ENCODE peak calls at places on chromosomes 12 and 14, in five cellular contexts. One of them, this sample, is unnamed. For H3K4me1, the result is how much of the 10 kb centered on the place peaks cover.

GRCh38 chr14:101230161-101230850 is 326.8 kb upstream of the RTL1 start:
- DNase-seq in ovary: no peak
- DNase-seq in tibial artery: peak
- DNase-seq in iPS DF 6.9: no peak
- DNase-seq in uterus: peak
- DNase-seq in this sample: no peak

GRCh38 chr12:68491204-68491960 is 119.3 kb upstream of the RAP1B start:
- DNase-seq in iPS DF 6.9: no peak
- DNase-seq in ovary: no peak
- DNase-seq in uterus: no peak
- DNase-seq in tibial artery: no peak
- DNase-seq in this sample: no peak

GRCh38 chr14:53044486-53044885 is 93.6 kb upstream of the FERMT2 start:
- DNase-seq in ovary: no peak
- DNase-seq in uterus: no peak
- DNase-seq in tibial artery: no peak
- DNase-seq in iPS DF 6.9: no peak
- DNase-seq in this sample: no peak

GRCh38 chr12:4027412-4027811 is 154.2 kb upstream of the PARP11 start:
- DNase-seq in iPS DF 6.9: no peak
- DNase-seq in tibial artery: no peak
- DNase-seq in uterus: no peak
- DNase-seq in ovary: no peak
- DNase-seq in this sample: no peak

GRCh38 chr14:54662491-54663116 is 95.7 kb downstream of the SAMD4A start:
- DNase-seq in ovary: no peak
- DNase-seq in iPS DF 6.9: no peak
- DNase-seq in uterus: no peak
- DNase-seq in tibial artery: no peak
- DNase-seq in this sample: no peak

GRCh38 chr14:31559939-31560338 is 1.3 kb upstream of the NUBPL start:
- DNase-seq in iPS DF 6.9: no peak
- DNase-seq in tibial artery: peak
- DNase-seq in ovary: peak
- DNase-seq in uterus: no peak
- DNase-seq in this sample: no peak

GRCh38 chr12:65902504-65902903 is 78.2 kb downstream of the HMGA2 start:
- DNase-seq in tibial artery: no peak
- DNase-seq in ovary: no peak
- DNase-seq in uterus: no peak
- DNase-seq in iPS DF 6.9: no peak
- DNase-seq in this sample: no peak

GRCh38 chr14:68549057-68549421 is 243.8 kb downstream of the ZFP36L1 start:
- DNase-seq in ovary: no peak
- DNase-seq in tibial artery: peak
- DNase-seq in uterus: peak
- DNase-seq in iPS DF 6.9: no peak
- DNase-seq in this sample: no peak

DNA sequence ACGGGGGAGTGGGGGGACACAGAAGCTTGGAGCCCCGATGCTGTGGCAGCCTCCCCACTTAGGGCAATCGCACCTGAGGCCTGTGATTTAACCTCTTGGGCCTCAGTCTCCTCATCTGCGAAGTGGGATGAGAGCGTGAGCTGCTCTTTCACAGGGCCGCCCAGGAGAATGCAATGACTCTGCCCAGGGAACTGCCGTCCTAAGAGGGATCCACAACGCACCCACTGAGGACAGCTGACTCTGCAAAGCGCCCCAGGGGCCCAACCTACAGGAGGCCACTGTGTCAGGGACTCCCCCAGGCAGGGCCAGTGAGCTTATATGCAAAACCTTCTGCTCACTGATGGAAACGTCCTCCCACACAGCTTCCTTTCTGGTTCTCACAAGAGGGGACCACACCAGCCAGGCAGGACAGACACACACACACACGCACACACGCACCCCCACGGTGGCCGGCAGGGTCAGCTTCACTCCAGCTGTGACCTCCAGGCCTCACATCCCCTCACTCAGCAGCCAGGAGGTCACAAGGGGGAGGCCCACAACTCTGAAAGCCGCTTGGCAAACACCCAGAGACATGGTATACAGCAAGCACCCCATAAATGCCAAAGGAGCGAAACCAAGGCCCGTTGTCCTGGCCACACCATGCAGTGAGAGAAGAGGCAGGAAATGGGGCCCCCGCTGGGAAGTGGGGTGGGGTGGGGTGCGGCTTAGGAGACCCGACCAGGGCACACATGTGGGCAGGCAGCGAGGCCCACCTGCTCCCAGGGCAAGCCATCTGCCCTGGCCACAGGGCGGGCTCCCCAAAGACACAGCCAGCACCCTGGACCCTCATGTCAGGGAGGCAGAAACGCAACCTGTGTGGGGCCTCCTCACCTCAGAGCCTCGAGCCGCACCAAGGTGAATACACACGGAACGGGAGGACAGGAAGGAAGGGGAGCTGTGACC is 73.3 kb downstream of the NCOR2 start:
- DNase-seq in tibial artery: no peak
- DNase-seq in iPS DF 6.9: no peak
- DNase-seq in uterus: no peak
- DNase-seq in ovary: no peak
- DNase-seq in this sample: no peak
- H3K27ac ChIP-seq in tibial artery: no peak
- H3K27ac ChIP-seq in iPS DF 6.9: no peak
- H3K27ac ChIP-seq in uterus: peak
- H3K27ac ChIP-seq in ovary: no peak
- H3K27ac ChIP-seq in this sample: no peak

GRCh38 chr14:65144170-65144569 is 41.9 kb upstream of the MAX start:
- DNase-seq in iPS DF 6.9: no peak
- DNase-seq in uterus: no peak
- DNase-seq in ovary: no peak
- DNase-seq in tibial artery: no peak
- DNase-seq in this sample: no peak
- H3K4me1 ChIP-seq in iPS DF 6.9: under half
- H3K4me1 ChIP-seq in uterus: under half
- H3K4me1 ChIP-seq in ovary: under half
- H3K4me1 ChIP-seq in tibial artery: under half
- H3K4me1 ChIP-seq in this sample: under half

GRCh38 chr12:49323524-49324097 is 556 bp downstream of the TROAP start:
- DNase-seq in ovary: no peak
- DNase-seq in tibial artery: no peak
- DNase-seq in uterus: no peak
- DNase-seq in iPS DF 6.9: no peak
- DNase-seq in this sample: no peak
- H3K27ac ChIP-seq in ovary: no peak
- H3K27ac ChIP-seq in tibial artery: no peak
- H3K27ac ChIP-seq in uterus: no peak
- H3K27ac ChIP-seq in iPS DF 6.9: no peak
- H3K27ac ChIP-seq in this sample: peak

GRCh38 chr12:47729233-47729632 is 3.9 kb upstream of the ENDOU start:
- DNase-seq in iPS DF 6.9: no peak
- DNase-seq in uterus: no peak
- DNase-seq in ovary: no peak
- DNase-seq in tibial artery: no peak
- DNase-seq in this sample: no peak
- H3K4me1 ChIP-seq in iPS DF 6.9: under half
- H3K4me1 ChIP-seq in uterus: under half
- H3K4me1 ChIP-seq in ovary: under half
- H3K4me1 ChIP-seq in tibial artery: under half
- H3K4me1 ChIP-seq in this sample: under half

DNA sequence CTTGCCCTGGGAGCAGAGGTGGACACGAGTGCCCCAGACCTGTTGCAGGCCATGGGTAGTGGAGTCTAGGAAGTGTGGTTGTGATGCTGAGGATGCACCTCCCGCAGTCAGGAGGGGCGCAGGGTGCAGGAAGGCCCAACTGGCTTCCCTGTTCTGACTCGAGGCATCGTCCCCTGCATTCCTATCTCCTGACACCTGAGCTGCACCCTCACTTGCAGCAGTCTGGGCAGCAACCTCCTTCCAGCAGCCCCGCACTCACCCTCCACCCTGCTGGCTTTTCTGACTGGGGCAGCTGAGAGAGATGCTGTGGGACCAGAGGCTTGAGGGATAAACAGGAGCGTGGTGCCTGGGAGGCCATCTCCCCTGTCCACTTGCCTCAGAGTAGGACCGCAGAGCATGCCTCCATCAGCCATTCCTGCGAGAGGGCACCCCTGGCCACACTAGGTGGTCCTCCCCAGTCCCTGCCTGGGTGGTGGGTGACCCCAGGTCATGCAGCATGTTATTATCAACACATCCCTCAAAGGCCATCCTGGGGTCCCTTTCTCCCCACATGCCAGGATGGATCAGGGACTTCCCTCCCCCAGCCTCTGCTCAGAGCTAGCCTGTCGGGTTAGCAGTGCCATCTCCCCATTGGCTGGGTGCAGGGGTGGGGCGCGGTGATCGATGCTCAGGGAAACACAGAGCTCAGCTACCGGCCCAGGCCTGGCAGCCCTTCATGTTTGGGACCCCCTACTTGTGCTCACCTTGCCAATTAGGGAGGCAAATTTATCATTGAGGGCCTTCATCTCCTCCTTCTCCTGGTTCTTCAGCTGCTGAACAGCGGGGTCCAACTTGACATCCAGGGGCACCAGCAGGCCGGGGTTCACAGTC is 719 bp downstream of the KRT80 start:
- DNase-seq in ovary: no peak
- DNase-seq in uterus: no peak
- DNase-seq in tibial artery: no peak
- DNase-seq in iPS DF 6.9: no peak
- DNase-seq in this sample: no peak
- H3K27ac ChIP-seq in ovary: peak
- H3K27ac ChIP-seq in uterus: peak
- H3K27ac ChIP-seq in tibial artery: peak
- H3K27ac ChIP-seq in iPS DF 6.9: no peak
- H3K27ac ChIP-seq in this sample: peak

GRCh38 chr14:49931523-49931922 is 38.6 kb downstream of the ARF6 start:
- DNase-seq in tibial artery: no peak
- DNase-seq in ovary: no peak
- DNase-seq in uterus: no peak
- DNase-seq in iPS DF 6.9: no peak
- DNase-seq in this sample: no peak
- H3K4me1 ChIP-seq in tibial artery: under half
- H3K4me1 ChIP-seq in ovary: under half
- H3K4me1 ChIP-seq in uterus: under half
- H3K4me1 ChIP-seq in iPS DF 6.9: under half
- H3K4me1 ChIP-seq in this sample: under half

GRCh38 chr12:120072472-120072871 is 44.1 kb downstream of the RAB35 start:
- DNase-seq in iPS DF 6.9: no peak
- DNase-seq in uterus: no peak
- DNase-seq in tibial artery: no peak
- DNase-seq in ovary: no peak
- DNase-seq in this sample: no peak
- H3K27ac ChIP-seq in iPS DF 6.9: no peak
- H3K27ac ChIP-seq in uterus: no peak
- H3K27ac ChIP-seq in tibial artery: no peak
- H3K27ac ChIP-seq in ovary: no peak
- H3K27ac ChIP-seq in this sample: no peak